ENCODE peak calls at places on chromosomes 11 and 22, in seven cellular contexts. One of them, this sample, is unnamed.

GRCh38 chr11:109946322-109946846 is 146.8 kb upstream of the ZC3H12C start:
- DNase-seq in GM12878: peak; percentile 92
- DNase-seq in CD8-positive, alpha-beta T cell: no peak
- DNase-seq in HCT116: peak; percentile 91
- DNase-seq in mucosa of descending colon: peak; percentile 82
- DNase-seq in mammary epithelial cell: peak; percentile 87
- DNase-seq in A549: peak; percentile 64
- DNase-seq in this sample: peak; percentile 72

GRCh38 chr11:122874991-122875390 is 7.6 kb upstream of the JHY start:
- DNase-seq in A549: no peak
- DNase-seq in GM12878: peak; percentile 52
- DNase-seq in mammary epithelial cell: no peak
- DNase-seq in CD8-positive, alpha-beta T cell: no peak
- DNase-seq in HCT116: no peak
- DNase-seq in mucosa of descending colon: no peak
- DNase-seq in this sample: no peak

GRCh38 chr22:16815073-16815472 is 10.1 kb downstream of the XKR3 start:
- DNase-seq in A549: no peak
- DNase-seq in CD8-positive, alpha-beta T cell: no peak
- DNase-seq in GM12878: no peak
- DNase-seq in mucosa of descending colon: no peak
- DNase-seq in HCT116: no peak
- DNase-seq in mammary epithelial cell: no peak
- DNase-seq in this sample: no peak

GRCh38 chr11:45021692-45022130 is 71.0 kb upstream of the TP53I11 start:
- DNase-seq in A549: no peak
- DNase-seq in CD8-positive, alpha-beta T cell: no peak
- DNase-seq in GM12878: no peak
- DNase-seq in HCT116: no peak
- DNase-seq in mammary epithelial cell: no peak
- DNase-seq in mucosa of descending colon: peak; percentile 50
- DNase-seq in this sample: peak; percentile 87

GRCh38 chr22:44752285-44753188 is at the start of gene ARHGAP8:
- DNase-seq in mammary epithelial cell: no peak
- DNase-seq in GM12878: no peak
- DNase-seq in HCT116: no peak
- DNase-seq in mucosa of descending colon: peak; percentile 83
- DNase-seq in A549: peak; percentile 27
- DNase-seq in CD8-positive, alpha-beta T cell: no peak
- DNase-seq in this sample: no peak

GRCh38 chr22:47445212-47445611 is 682.8 kb downstream of the TBC1D22A start:
- DNase-seq in mucosa of descending colon: no peak
- DNase-seq in CD8-positive, alpha-beta T cell: no peak
- DNase-seq in GM12878: no peak
- DNase-seq in HCT116: no peak
- DNase-seq in A549: no peak
- DNase-seq in mammary epithelial cell: no peak
- DNase-seq in this sample: no peak

GRCh38 chr22:21069375-21069774 is 23.6 kb downstream of the LRRC74B start:
- DNase-seq in mucosa of descending colon: no peak
- DNase-seq in GM12878: no peak
- DNase-seq in A549: no peak
- DNase-seq in HCT116: no peak
- DNase-seq in CD8-positive, alpha-beta T cell: no peak
- DNase-seq in mammary epithelial cell: no peak
- DNase-seq in this sample: no peak

GRCh38 chr22:19959587-19960490 is 18.2 kb upstream of the TXNRD2 start:
- DNase-seq in mucosa of descending colon: peak; percentile 41
- DNase-seq in GM12878: no peak
- DNase-seq in HCT116: no peak
- DNase-seq in A549: no peak
- DNase-seq in mammary epithelial cell: no peak
- DNase-seq in CD8-positive, alpha-beta T cell: no peak
- DNase-seq in this sample: no peak

GRCh38 chr11:120798854-120799253 is 225.0 kb upstream of the TBCEL start:
- DNase-seq in HCT116: no peak
- DNase-seq in mucosa of descending colon: no peak
- DNase-seq in mammary epithelial cell: no peak
- DNase-seq in GM12878: no peak
- DNase-seq in CD8-positive, alpha-beta T cell: no peak
- DNase-seq in A549: no peak
- DNase-seq in this sample: no peak

GRCh38 chr11:19428206-19429001 is 187.7 kb upstream of the E2F8 start:
- DNase-seq in mammary epithelial cell: peak; percentile 71
- DNase-seq in GM12878: no peak
- DNase-seq in CD8-positive, alpha-beta T cell: no peak
- DNase-seq in HCT116: no peak
- DNase-seq in A549: no peak
- DNase-seq in mucosa of descending colon: no peak
- DNase-seq in this sample: no peak

GRCh38 chr11:96863520-96863919 is 473.7 kb downstream of the JRKL start:
- DNase-seq in A549: no peak
- DNase-seq in CD8-positive, alpha-beta T cell: no peak
- DNase-seq in HCT116: no peak
- DNase-seq in GM12878: no peak
- DNase-seq in mucosa of descending colon: no peak
- DNase-seq in mammary epithelial cell: no peak
- DNase-seq in this sample: peak; percentile 68

DNA sequence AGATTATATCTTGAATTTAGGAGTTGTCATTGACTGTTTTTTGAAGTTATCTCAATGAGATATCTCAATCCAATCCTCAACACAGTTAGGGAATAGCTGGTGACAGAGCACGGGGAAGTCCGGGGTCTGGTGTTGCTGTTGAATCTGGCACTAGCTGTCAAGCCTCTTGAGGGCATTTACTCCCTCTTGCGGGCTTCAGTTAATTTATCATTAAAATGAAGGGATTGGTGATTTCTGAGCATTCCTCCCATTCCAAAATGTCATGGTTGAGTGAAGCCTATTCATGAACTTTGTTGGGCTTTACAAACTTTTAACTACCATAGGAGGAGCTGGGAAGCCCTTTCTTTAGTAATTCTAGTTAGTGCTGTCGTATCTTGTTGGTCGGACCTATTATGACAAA is 40.2 kb downstream of the UVRAG start:
- DNase-seq in mucosa of descending colon: no peak
- DNase-seq in mammary epithelial cell: no peak
- DNase-seq in GM12878: no peak
- DNase-seq in CD8-positive, alpha-beta T cell: no peak
- DNase-seq in HCT116: no peak
- DNase-seq in A549: no peak
- DNase-seq in this sample: no peak
- H3K9me3 ChIP-seq in mucosa of descending colon: no peaks in the 10 kb centered on the region
- H3K9me3 ChIP-seq in mammary epithelial cell: no peaks in the 10 kb centered on the region
- H3K9me3 ChIP-seq in GM12878: no peaks in the 10 kb centered on the region
- H3K9me3 ChIP-seq in CD8-positive, alpha-beta T cell: no peaks in the 10 kb centered on the region
- H3K9me3 ChIP-seq in HCT116: no peaks in the 10 kb centered on the region
- H3K9me3 ChIP-seq in A549: no peaks in the 10 kb centered on the region
- H3K9me3 ChIP-seq in this sample: no peaks in the 10 kb centered on the region

DNA sequence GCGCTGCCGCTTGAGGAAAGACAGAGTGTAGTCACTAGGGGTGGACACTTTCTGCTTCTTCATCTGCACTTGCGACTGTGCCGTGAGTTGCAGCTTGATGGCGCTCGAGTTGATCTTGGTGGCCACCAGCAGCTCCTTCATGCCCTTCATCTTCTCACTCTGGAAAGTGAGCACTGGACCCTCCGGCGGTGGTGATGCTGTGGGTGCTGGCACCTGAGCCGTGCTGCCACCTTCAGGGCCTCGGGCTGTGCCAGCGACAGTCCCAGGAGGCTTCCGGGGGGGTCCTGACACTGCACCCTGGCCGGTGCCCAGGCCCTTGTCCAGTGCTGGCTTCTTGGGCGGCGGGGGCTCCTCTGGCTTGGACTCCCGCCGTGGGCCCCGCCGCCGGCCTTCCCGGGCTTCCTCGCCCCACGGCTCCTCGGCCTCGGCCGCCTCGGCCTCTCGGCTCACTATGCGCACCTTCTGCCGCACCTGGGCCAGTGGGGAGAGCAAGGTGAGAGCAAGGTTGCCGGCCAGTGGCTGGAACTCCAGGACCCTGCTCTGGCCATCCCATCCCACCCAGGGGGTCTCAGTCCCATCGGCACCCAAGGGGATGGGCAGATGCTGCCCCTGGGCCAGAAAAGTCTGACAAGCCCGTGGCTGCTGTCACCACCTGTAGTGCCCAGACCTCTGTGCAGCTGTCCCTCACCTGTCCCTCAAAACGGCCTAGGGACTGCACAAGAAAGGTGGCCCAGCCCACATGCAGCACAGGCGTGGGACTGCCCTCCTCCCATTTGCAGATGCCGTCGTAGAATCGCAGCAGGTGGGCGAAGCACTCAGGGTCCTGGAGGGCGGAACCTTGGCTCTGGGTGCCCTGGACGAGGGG is 1.6 kb upstream of the MAP4K2 start:
- DNase-seq in GM12878: no peak
- DNase-seq in mucosa of descending colon: no peak
- DNase-seq in mammary epithelial cell: no peak
- DNase-seq in CD8-positive, alpha-beta T cell: no peak
- DNase-seq in HCT116: no peak
- DNase-seq in A549: no peak
- DNase-seq in this sample: no peak
- H3K4me3 ChIP-seq in GM12878: peak overlapping the region; percentile 81
- H3K4me3 ChIP-seq in mucosa of descending colon: no peak overlapping the region
- H3K4me3 ChIP-seq in mammary epithelial cell: no peak overlapping the region
- H3K4me3 ChIP-seq in CD8-positive, alpha-beta T cell: no peak overlapping the region
- H3K4me3 ChIP-seq in HCT116: no peak overlapping the region
- H3K4me3 ChIP-seq in A549: no peak overlapping the region
- H3K4me3 ChIP-seq in this sample: no peak overlapping the region

GRCh38 chr11:127710831-127711230 is 710.3 kb upstream of the KIRREL3 start:
- DNase-seq in mammary epithelial cell: no peak
- DNase-seq in GM12878: no peak
- DNase-seq in HCT116: no peak
- DNase-seq in CD8-positive, alpha-beta T cell: no peak
- DNase-seq in A549: no peak
- DNase-seq in mucosa of descending colon: no peak
- DNase-seq in this sample: no peak
- H3K9me3 ChIP-seq in mammary epithelial cell: no peaks in the 10 kb centered on the region
- H3K9me3 ChIP-seq in GM12878: no peaks in the 10 kb centered on the region
- H3K9me3 ChIP-seq in HCT116: peaks cover 14% of the 10 kb centered on the region
- H3K9me3 ChIP-seq in CD8-positive, alpha-beta T cell: no peaks in the 10 kb centered on the region
- H3K9me3 ChIP-seq in A549: no peaks in the 10 kb centered on the region
- H3K9me3 ChIP-seq in mucosa of descending colon: no peaks in the 10 kb centered on the region
- H3K9me3 ChIP-seq in this sample: no peaks in the 10 kb centered on the region

DNA sequence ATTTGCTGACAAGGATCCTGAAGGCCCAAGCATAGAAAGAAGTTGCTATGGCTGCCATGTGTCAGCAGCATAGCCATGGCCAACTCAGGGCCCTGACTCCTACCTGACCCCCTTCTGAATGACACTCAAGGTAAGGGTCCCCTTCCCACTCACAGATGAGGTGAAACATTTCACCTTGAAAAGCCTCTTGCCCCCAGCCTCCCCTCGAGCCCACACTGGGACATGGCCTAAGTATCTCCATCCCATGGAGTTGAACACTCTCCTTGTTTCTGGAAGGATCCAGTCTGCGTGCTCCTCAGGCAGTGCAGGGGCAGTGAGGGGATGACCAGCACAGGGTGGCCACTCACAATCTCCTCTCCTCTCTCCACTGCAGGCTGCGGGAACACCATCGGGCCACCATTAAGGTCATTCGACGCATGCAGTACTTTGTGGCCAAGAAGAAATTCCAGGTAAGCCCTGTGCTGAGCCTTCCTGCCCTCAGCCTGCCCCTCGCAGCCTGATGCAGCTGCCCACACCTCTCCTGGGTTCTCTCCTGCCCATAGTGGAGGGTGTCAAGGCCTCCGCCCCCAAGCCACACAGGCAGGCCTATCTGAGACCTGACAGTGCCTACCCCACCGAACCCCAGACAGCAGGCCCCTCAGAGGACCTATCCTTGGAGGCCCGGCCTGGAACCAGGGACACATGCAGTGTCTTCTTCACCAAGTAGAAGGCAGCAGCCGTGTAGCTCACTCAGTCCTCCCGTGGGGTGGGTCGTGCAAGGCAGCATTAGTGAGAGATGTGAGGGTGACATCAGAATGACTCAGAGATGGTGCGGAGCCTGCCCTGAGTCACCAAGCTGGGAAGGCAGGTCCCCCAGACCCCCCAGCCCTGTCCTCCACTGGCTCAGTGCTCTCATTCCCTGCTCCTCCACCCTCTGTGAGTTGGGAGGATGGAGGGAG is 68.9 kb upstream of the KCNQ1OT1 start:
- DNase-seq in mucosa of descending colon: peak; percentile 16
- DNase-seq in A549: peak; percentile 65
- DNase-seq in GM12878: no peak
- DNase-seq in mammary epithelial cell: peak; percentile 47
- DNase-seq in CD8-positive, alpha-beta T cell: no peak
- DNase-seq in HCT116: peak; percentile 38
- DNase-seq in this sample: peak; percentile 66
- H3K4me3 ChIP-seq in mucosa of descending colon: no peak overlapping the region
- H3K4me3 ChIP-seq in A549: no peak overlapping the region
- H3K4me3 ChIP-seq in GM12878: no peak overlapping the region
- H3K4me3 ChIP-seq in mammary epithelial cell: no peak overlapping the region
- H3K4me3 ChIP-seq in CD8-positive, alpha-beta T cell: no peak overlapping the region
- H3K4me3 ChIP-seq in HCT116: peak overlapping the region; percentile 16
- H3K4me3 ChIP-seq in this sample: no peak overlapping the region

GRCh38 chr11:132084433-132084832 is 714.0 kb downstream of the NTM start:
- DNase-seq in HCT116: no peak
- DNase-seq in GM12878: no peak
- DNase-seq in mucosa of descending colon: no peak
- DNase-seq in CD8-positive, alpha-beta T cell: no peak
- DNase-seq in mammary epithelial cell: no peak
- DNase-seq in A549: no peak
- DNase-seq in this sample: no peak

GRCh38 chr11:132088551-132088950 is 718.1 kb downstream of the NTM start:
- DNase-seq in GM12878: no peak
- DNase-seq in A549: no peak
- DNase-seq in mucosa of descending colon: no peak
- DNase-seq in CD8-positive, alpha-beta T cell: no peak
- DNase-seq in HCT116: no peak
- DNase-seq in mammary epithelial cell: peak; percentile 49
- DNase-seq in this sample: no peak

GRCh38 chr11:132082566-132082965 is 712.2 kb downstream of the NTM start:
- DNase-seq in CD8-positive, alpha-beta T cell: no peak
- DNase-seq in mammary epithelial cell: no peak
- DNase-seq in HCT116: no peak
- DNase-seq in mucosa of descending colon: no peak
- DNase-seq in A549: no peak
- DNase-seq in GM12878: no peak
- DNase-seq in this sample: no peak

GRCh38 chr11:132087148-132087547 is 716.7 kb downstream of the NTM start:
- DNase-seq in GM12878: no peak
- DNase-seq in mammary epithelial cell: no peak
- DNase-seq in CD8-positive, alpha-beta T cell: no peak
- DNase-seq in HCT116: no peak
- DNase-seq in A549: no peak
- DNase-seq in mucosa of descending colon: no peak
- DNase-seq in this sample: no peak
- H3K9me3 ChIP-seq in GM12878: peaks cover 3% of the 10 kb centered on the region
- H3K9me3 ChIP-seq in mammary epithelial cell: peaks cover 38% of the 10 kb centered on the region
- H3K9me3 ChIP-seq in CD8-positive, alpha-beta T cell: no peaks in the 10 kb centered on the region
- H3K9me3 ChIP-seq in HCT116: no peaks in the 10 kb centered on the region
- H3K9me3 ChIP-seq in A549: no peaks in the 10 kb centered on the region
- H3K9me3 ChIP-seq in mucosa of descending colon: peaks cover 63% of the 10 kb centered on the region
- H3K9me3 ChIP-seq in this sample: peaks cover 37% of the 10 kb centered on the region

GRCh38 chr11:28401446-28401845 is 293.3 kb downstream of the METTL15 start:
- DNase-seq in HCT116: no peak
- DNase-seq in A549: no peak
- DNase-seq in mucosa of descending colon: no peak
- DNase-seq in GM12878: no peak
- DNase-seq in mammary epithelial cell: no peak
- DNase-seq in CD8-positive, alpha-beta T cell: no peak
- DNase-seq in this sample: no peak
- H3K4me3 ChIP-seq in HCT116: no peak overlapping the region
- H3K4me3 ChIP-seq in A549: no peak overlapping the region
- H3K4me3 ChIP-seq in mucosa of descending colon: no peak overlapping the region
- H3K4me3 ChIP-seq in GM12878: no peak overlapping the region
- H3K4me3 ChIP-seq in mammary epithelial cell: no peak overlapping the region
- H3K4me3 ChIP-seq in CD8-positive, alpha-beta T cell: no peak overlapping the region
- H3K4me3 ChIP-seq in this sample: no peak overlapping the region

GRCh38 chr22:29194269-29194668 is 11.4 kb upstream of the EMID1 start:
- DNase-seq in A549: no peak
- DNase-seq in mucosa of descending colon: no peak
- DNase-seq in CD8-positive, alpha-beta T cell: no peak
- DNase-seq in GM12878: no peak
- DNase-seq in HCT116: no peak
- DNase-seq in mammary epithelial cell: no peak
- DNase-seq in this sample: no peak
- H3K9me3 ChIP-seq in A549: no peaks in the 10 kb centered on the region
- H3K9me3 ChIP-seq in mucosa of descending colon: no peaks in the 10 kb centered on the region
- H3K9me3 ChIP-seq in CD8-positive, alpha-beta T cell: no peaks in the 10 kb centered on the region
- H3K9me3 ChIP-seq in GM12878: peaks cover 3% of the 10 kb centered on the region
- H3K9me3 ChIP-seq in HCT116: no peaks in the 10 kb centered on the region
- H3K9me3 ChIP-seq in mammary epithelial cell: peaks cover 3% of the 10 kb centered on the region
- H3K9me3 ChIP-seq in this sample: no peaks in the 10 kb centered on the region